ENCODE peak calls at places on chromosomes 2 and 18, in seven cellular contexts. U is neuronal stem cell, K is DND-41, T is heart left ventricle, Q is GM23248, L is left ventricle myocardium inferior, Z is heart right ventricle. E is an unnamed sample.

GRCh38 chr2:152098033-152098797 is 629 bp downstream of the CACNB4 start:
- DNase-seq in U (peak; percentile 27), K (no peak), T (peak; percentile 16), Q (peak; percentile 55), L (peak; percentile 19), Z (peak; percentile 29), E (no peak)

GRCh38 chr2:143261986-143262784 is 133.0 kb downstream of the ARHGAP15 start:
- DNase-seq in U (no peak), K (peak; percentile 89), T (no peak), Q (peak; percentile 22), L (peak; percentile 13), Z (no peak), E (no peak)

GRCh38 chr2:151162185-151162584 is 99.5 kb downstream of the RBM43 start:
- DNase-seq in U (no peak), K (no peak), T (no peak), Q (peak; percentile 50), L (no peak), Z (no peak), E (no peak)

GRCh38 chr18:13377496-13377895 is 158.9 kb downstream of the LDLRAD4 start:
- DNase-seq in U (no peak), K (no peak), T (no peak), Q (no peak), L (no peak), Z (no peak), E (no peak)

GRCh38 chr2:102967451-102967850 is 205.6 kb downstream of the TMEM182 start:
- DNase-seq in U (no peak), K (no peak), T (no peak), Q (peak; percentile 83), L (no peak), Z (no peak), E (peak; percentile 31)

GRCh38 chr2:179195146-179195545 is 69.5 kb downstream of the SESTD1 start:
- DNase-seq in U (no peak), K (no peak), T (no peak), Q (no peak), L (no peak), Z (no peak), E (no peak)

GRCh38 chr2:190069936-190070696 is 7.6 kb upstream of the MSTN start:
- DNase-seq in U (peak; percentile 37), K (peak; percentile 38), T (no peak), Q (peak; percentile 77), L (no peak), Z (no peak), E (no peak)

GRCh38 chr2:240322231-240322955 is 113.1 kb upstream of the GPC1 start:
- DNase-seq in U (no peak), K (no peak), T (no peak), Q (peak; percentile 23), L (no peak), Z (no peak), E (no peak)

GRCh38 chr2:174300114-174300513 is 34.6 kb upstream of the SP9 start:
- DNase-seq in U (no peak), K (no peak), T (no peak), Q (peak; percentile 33), L (no peak), Z (no peak), E (no peak)

GRCh38 chr2:186841940-186842339 is 7.0 kb downstream of the ZSWIM2 start:
- DNase-seq in U (no peak), K (no peak), T (no peak), Q (peak; percentile 84), L (no peak), Z (no peak), E (no peak)

GRCh38 chr2:219765236-219765635 is 137.8 kb downstream of the SLC4A3 start:
- DNase-seq in U (no peak), K (no peak), T (no peak), Q (no peak), L (no peak), Z (no peak), E (no peak)

GRCh38 chr2:209501579-209501978 is 77.7 kb downstream of the MAP2 start:
- DNase-seq in U (no peak), K (no peak), T (no peak), Q (no peak), L (no peak), Z (no peak), E (no peak)

GRCh38 chr2:105660489-105660888 is 84.2 kb upstream of the NCK2 start:
- DNase-seq in U (no peak), K (no peak), T (no peak), Q (no peak), L (no peak), Z (no peak), E (no peak)

GRCh38 chr2:231353469-231353868 is 42.0 kb upstream of the B3GNT7 start:
- DNase-seq in U (no peak), K (no peak), T (no peak), Q (no peak), L (no peak), Z (no peak), E (no peak)

GRCh38 chr2:7077660-7078278 is 160.6 kb downstream of the RNF144A start:
- DNase-seq in U (no peak), K (no peak), T (peak; percentile 35), Q (peak; percentile 74), L (no peak), Z (no peak), E (no peak)

GRCh38 chr2:231666171-231667095 is 41.9 kb upstream of the PTMA start:
- DNase-seq in U (no peak), K (no peak), T (peak; percentile 97), Q (peak; percentile 97), L (peak; percentile 96), Z (peak; percentile 95), E (no peak)

GRCh38 chr2:233761040-233761769 is 1.1 kb downstream of the UGT1A1 start:
- DNase-seq in U (no peak), K (no peak), T (no peak), Q (no peak), L (no peak), Z (no peak), E (peak; percentile 24)

GRCh38 chr18:33051397-33051796 is 278.6 kb upstream of the KLHL14 start:
- DNase-seq in U (no peak), K (no peak), T (no peak), Q (peak; percentile 1), L (no peak), Z (no peak), E (peak; percentile 18)

GRCh38 chr2:177165731-177166711 is 46.6 kb upstream of the HNRNPA3 start:
- DNase-seq in U (no peak), K (no peak), T (peak; percentile 18), Q (peak; percentile 60), L (no peak), Z (no peak), E (no peak)

GRCh38 chr2:108365656-108366055 is 12.1 kb upstream of the SULT1C4 start:
- DNase-seq in U (no peak), K (no peak), T (no peak), Q (no peak), L (no peak), Z (no peak), E (no peak)

GRCh38 chr2:85579266-85579935 is 2.0 kb downstream of the VAMP8 start:
- DNase-seq in U (no peak), K (no peak), T (no peak), Q (no peak), L (no peak), Z (no peak), E (no peak)

GRCh38 chr2:229118336-229118735 is 152.8 kb downstream of the PID1 start:
- DNase-seq in U (no peak), K (no peak), T (no peak), Q (no peak), L (no peak), Z (no peak), E (no peak)

GRCh38 chr2:118473241-118473640 is 374.2 kb downstream of the EN1 start:
- DNase-seq in U (no peak), K (no peak), T (no peak), Q (peak; percentile 43), L (no peak), Z (no peak), E (no peak)

GRCh38 chr2:171279983-171280790 is 119.5 kb upstream of the TLK1 start:
- DNase-seq in U (no peak), K (no peak), T (no peak), Q (no peak), L (no peak), Z (no peak), E (no peak)

GRCh38 chr18:58970943-58971799 is 106.5 kb downstream of the ZNF532 start:
- DNase-seq in U (no peak), K (no peak), T (no peak), Q (no peak), L (no peak), Z (no peak), E (no peak)

GRCh38 chr2:138708682-138709241 is 71.4 kb downstream of the NXPH2 start:
- DNase-seq in U (no peak), K (no peak), T (no peak), Q (peak; percentile 44), L (no peak), Z (no peak), E (no peak)

GRCh38 chr18:75036941-75037516 is 171.9 kb downstream of the PTGR3 start:
- DNase-seq in U (no peak), K (no peak), T (no peak), Q (peak; percentile 2), L (no peak), Z (no peak), E (no peak)

GRCh38 chr18:52936931-52937330 is 596.9 kb downstream of the DCC start:
- DNase-seq in U (no peak), K (no peak), T (no peak), Q (no peak), L (no peak), Z (no peak), E (no peak)

GRCh38 chr2:20235655-20236302 is 10.8 kb upstream of the SDC1 start:
- DNase-seq in U (no peak), K (no peak), T (no peak), Q (no peak), L (no peak), Z (no peak), E (peak; percentile 94)
- H3K27ac ChIP-seq in U (no peak overlapping the region), K (no peak overlapping the region), T (no peak overlapping the region), Q (no peak overlapping the region), L (no peak overlapping the region), Z (no peak overlapping the region), E (peak overlapping the region; percentile 100)

GRCh38 chr18:40570615-40571014 is 1384.4 kb upstream of the PIK3C3 start:
- DNase-seq in U (no peak), K (no peak), T (no peak), Q (no peak), L (no peak), Z (no peak), E (no peak)
- H3K27ac ChIP-seq in U (no peak overlapping the region), K (no peak overlapping the region), T (no peak overlapping the region), Q (no peak overlapping the region), L (no peak overlapping the region), Z (no peak overlapping the region), E (no peak overlapping the region)

GRCh38 chr2:117027646-117028045 is 786.8 kb upstream of the DDX18 start:
- DNase-seq in U (no peak), K (no peak), T (no peak), Q (no peak), L (no peak), Z (no peak), E (no peak)
- H3K27ac ChIP-seq in U (no peak overlapping the region), K (no peak overlapping the region), T (no peak overlapping the region), Q (no peak overlapping the region), L (no peak overlapping the region), Z (no peak overlapping the region), E (no peak overlapping the region)

GRCh38 chr2:64402876-64403275 is 51.1 kb upstream of the LGALSL start:
- DNase-seq in U (no peak), K (no peak), T (no peak), Q (peak; percentile 32), L (no peak), Z (no peak), E (no peak)
- H3K27ac ChIP-seq in U (peak overlapping the region; percentile 97), K (no peak overlapping the region), T (peak overlapping the region; percentile 83), Q (no peak overlapping the region), L (peak overlapping the region; percentile 89), Z (peak overlapping the region; percentile 82), E (no peak overlapping the region)

GRCh38 chr2:217892560-217892959 is 110.2 kb downstream of the TNS1 start:
- DNase-seq in U (no peak), K (no peak), T (no peak), Q (no peak), L (no peak), Z (no peak), E (no peak)
- H3K27ac ChIP-seq in U (no peak overlapping the region), K (no peak overlapping the region), T (peak overlapping the region; percentile 79), Q (no peak overlapping the region), L (peak overlapping the region; percentile 78), Z (no peak overlapping the region), E (no peak overlapping the region)